ENCODE peak calls at places on chromosomes 2 and 18, in seven cellular contexts. G is cardiac muscle cell, E is lower lobe of right lung, X is AG10803, A is heart left ventricle, Q is Peyer's patch, J is AG09319. Y is an unnamed sample.

GRCh38 chr18:7062236-7062635 is 55.4 kb downstream of the LAMA1 start:
- DNase-seq in G (no peak), E (no peak), X (no peak), A (no peak), Q (no peak), J (no peak), Y (no peak)

GRCh38 chr18:72181241-72181764 is 362.8 kb downstream of the CBLN2 start:
- DNase-seq in G (no peak), E (no peak), X (no peak), A (no peak), Q (no peak), J (no peak), Y (peak; percentile 21)

GRCh38 chr18:14924226-14924625 is 176.3 kb downstream of the ANKRD30B start:
- DNase-seq in G (no peak), E (no peak), X (no peak), A (no peak), Q (no peak), J (no peak), Y (no peak)

GRCh38 chr2:212711851-212712250 is 173.2 kb upstream of the ERBB4 start:
- DNase-seq in G (no peak), E (no peak), X (peak; percentile 93), A (no peak), Q (no peak), J (peak; percentile 57), Y (no peak)

GRCh38 chr2:106566050-106566449 is 78.9 kb downstream of the CD8B2 start:
- DNase-seq in G (no peak), E (no peak), X (no peak), A (peak; percentile 44), Q (no peak), J (no peak), Y (no peak)

GRCh38 chr2:231545105-231545902 is 15.1 kb upstream of the NMUR1 start:
- DNase-seq in G (no peak), E (peak; percentile 76), X (no peak), A (peak; percentile 44), Q (peak; percentile 76), J (no peak), Y (peak; percentile 85)

GRCh38 chr2:38073211-38074005 is 2.5 kb downstream of the CYP1B1 start:
- DNase-seq in G (no peak), E (no peak), X (no peak), A (no peak), Q (no peak), J (no peak), Y (no peak)

GRCh38 chr2:57698935-57699449 is 347.6 kb upstream of the VRK2 start:
- DNase-seq in G (no peak), E (no peak), X (no peak), A (no peak), Q (no peak), J (no peak), Y (no peak)

GRCh38 chr18:24063121-24063731 is 48.7 kb downstream of the TTC39C start:
- DNase-seq in G (no peak), E (no peak), X (peak; percentile 50), A (no peak), Q (no peak), J (no peak), Y (no peak)

GRCh38 chr2:117960231-117960630 is 53.6 kb downstream of the CCDC93 start:
- DNase-seq in G (no peak), E (no peak), X (no peak), A (no peak), Q (no peak), J (no peak), Y (no peak)

GRCh38 chr2:117952237-117952636 is 61.6 kb downstream of the CCDC93 start:
- DNase-seq in G (no peak), E (no peak), X (no peak), A (no peak), Q (no peak), J (no peak), Y (no peak)

GRCh38 chr2:117958186-117958585 is 55.7 kb downstream of the CCDC93 start:
- DNase-seq in G (no peak), E (no peak), X (peak; percentile 79), A (no peak), Q (no peak), J (peak; percentile 81), Y (no peak)

GRCh38 chr2:117957616-117958015 is 56.3 kb downstream of the CCDC93 start:
- DNase-seq in G (no peak), E (no peak), X (no peak), A (no peak), Q (no peak), J (no peak), Y (no peak)

DNA sequence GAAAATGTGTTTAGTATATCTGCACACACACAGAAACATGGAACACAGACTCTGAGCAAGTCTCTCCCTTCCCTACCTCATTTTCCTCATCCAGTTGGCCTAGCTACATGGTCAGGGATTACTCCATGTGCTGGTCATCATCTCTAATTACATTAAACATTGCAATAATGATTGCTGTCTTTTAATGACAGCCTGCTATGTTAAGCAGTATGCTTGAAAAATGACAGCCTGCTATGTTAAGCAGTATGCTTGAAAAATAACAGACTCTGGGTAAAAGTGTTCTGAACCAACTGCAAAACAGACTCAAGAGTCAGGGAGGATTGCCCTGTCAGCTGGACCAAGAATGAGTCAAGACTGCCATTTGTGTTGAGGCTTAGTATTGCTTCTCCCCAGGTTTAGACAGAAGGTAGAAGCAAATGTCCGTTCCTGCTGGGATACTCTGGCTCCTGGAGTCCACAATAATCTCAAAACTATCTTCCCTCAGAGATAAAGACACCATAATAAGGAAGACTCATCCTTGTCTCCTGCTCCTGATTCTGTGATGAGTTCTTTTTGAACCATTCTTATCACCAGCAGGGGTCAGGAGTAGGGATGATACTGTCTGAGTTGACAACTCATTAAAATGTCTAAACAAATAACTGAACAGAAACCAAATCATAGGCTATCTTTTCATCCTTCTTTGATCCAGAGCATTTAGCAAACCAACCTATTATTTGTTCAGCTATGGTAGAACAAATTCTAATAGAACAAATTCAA is 57.7 kb downstream of the CCDC93 start:
- DNase-seq in G (no peak), E (no peak), X (no peak), A (no peak), Q (no peak), J (no peak), Y (no peak)
- TF ChIP-seq CTCF in G (peak; percentile 7), E (no peak), X (no peak), A (no peak), Q (no peak), J (peak; percentile 8), Y (no peak)

GRCh38 chr2:30655660-30656059 is 151.6 kb downstream of the CAPN13 start:
- DNase-seq in G (no peak), E (no peak), X (peak; percentile 77), A (no peak), Q (no peak), J (no peak), Y (no peak)
- TF ChIP-seq CTCF in G (no peak), E (no peak), X (no peak), A (no peak), Q (no peak), J (no peak), Y (no peak)

DNA sequence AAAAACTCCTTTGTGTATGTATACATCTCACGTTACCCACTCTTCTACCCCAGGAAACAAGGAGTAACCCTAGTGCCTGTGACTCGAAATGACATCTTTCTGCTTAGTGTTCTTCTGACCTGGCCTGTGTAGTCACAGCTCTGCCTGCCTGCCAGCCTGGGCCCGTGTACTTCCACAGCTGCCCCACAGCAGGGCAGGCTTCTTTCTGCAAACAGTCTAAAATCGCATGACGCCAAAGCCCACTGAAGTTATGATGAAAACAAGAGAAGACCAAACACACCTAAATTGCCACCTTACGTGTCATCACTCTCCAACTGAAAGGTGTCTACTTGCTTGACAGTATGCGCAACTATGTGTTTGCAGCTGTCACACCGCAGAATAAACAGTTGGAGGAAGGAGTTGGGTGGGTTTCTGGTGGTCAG is 1.5 kb downstream of the GAREM1 start:
- DNase-seq in G (peak; percentile 62), E (peak; percentile 46), X (peak; percentile 5), A (peak; percentile 23), Q (no peak), J (no peak), Y (no peak)
- TF ChIP-seq CTCF in G (peak; percentile 32), E (peak; percentile 29), X (no peak), A (no peak), Q (no peak), J (peak; percentile 32), Y (no peak)

GRCh38 chr2:135799738-135800137 is 37.2 kb downstream of the LCT start:
- DNase-seq in G (no peak), E (no peak), X (no peak), A (no peak), Q (no peak), J (no peak), Y (no peak)

GRCh38 chr2:135800513-135801460 is 36.2 kb downstream of the LCT start:
- DNase-seq in G (no peak), E (no peak), X (no peak), A (no peak), Q (no peak), J (no peak), Y (no peak)

GRCh38 chr2:135797497-135798274 is 39.3 kb downstream of the LCT start:
- DNase-seq in G (peak; percentile 79), E (peak; percentile 83), X (peak; percentile 81), A (peak; percentile 63), Q (peak; percentile 67), J (peak; percentile 36), Y (peak; percentile 83)

GRCh38 chr2:135798275-135798705 is 38.7 kb downstream of the LCT start:
- DNase-seq in G (no peak), E (no peak), X (no peak), A (no peak), Q (no peak), J (no peak), Y (no peak)

DNA sequence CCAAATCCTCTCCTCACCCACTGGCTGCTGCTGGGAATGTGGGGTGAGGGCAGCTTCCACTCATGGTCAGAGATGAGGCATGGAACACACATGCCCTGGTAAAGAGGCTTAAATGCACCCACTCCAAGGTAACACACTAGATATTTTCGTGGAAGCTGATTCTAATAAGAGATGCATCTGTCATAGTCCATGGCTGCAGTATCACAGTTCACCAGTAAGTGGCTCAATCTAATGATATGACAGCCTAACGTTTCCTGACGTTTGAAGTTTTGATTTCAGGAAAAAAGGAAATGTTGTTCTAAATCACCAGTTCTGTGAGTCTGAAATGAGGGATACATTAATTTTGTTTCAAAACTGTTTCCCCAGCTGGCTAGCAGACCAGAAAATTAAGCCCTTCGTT is 38.2 kb downstream of the LCT start:
- DNase-seq in G (no peak), E (no peak), X (no peak), A (no peak), Q (no peak), J (no peak), Y (no peak)
- TF ChIP-seq CTCF in G (peak; percentile 16), E (no peak), X (peak; percentile 43), A (no peak), Q (peak; percentile 35), J (peak; percentile 10), Y (peak; percentile 38)

Y was measured in GM13977.